ENCODE peak calls at places on chromosomes 16 and 17, in ten cellular contexts. I is posterior cingulate gyrus, X is substantia nigra, J is H54, O is MCF 10A, N is HFFc6, A is astrocyte, Z is sigmoid colon, E is WTC11, F is smooth muscle cell of the brain vasculature. T is an unnamed sample.

GRCh38 chr16:30956601-30957455 is 726 bp upstream of the SETD1A start:
- DNase-seq in I (peak), X (peak), J (peak), O (peak), N (peak), A (peak), Z (peak), E (peak), F (peak), T (peak)

GRCh38 chr17:731943-732787 is at the start of gene TLCD3A:
- DNase-seq in I (peak), X (peak), J (peak), O (peak), N (peak), A (no peak), Z (peak), E (peak), F (no peak), T (peak)

GRCh38 chr17:52155301-52155700 is 3.2 kb downstream of the CA10 start:
- DNase-seq in I (no peak), X (no peak), J (no peak), O (no peak), N (no peak), A (no peak), Z (no peak), E (no peak), F (no peak), T (no peak)

GRCh38 chr17:51319186-51319585 is 58.8 kb downstream of the UTP18 start:
- DNase-seq in I (no peak), X (no peak), J (no peak), O (no peak), N (no peak), A (no peak), Z (no peak), E (no peak), F (no peak), T (no peak)

GRCh38 chr17:74123350-74123749 is 80.1 kb upstream of the RPL38 start:
- DNase-seq in I (no peak), X (no peak), J (peak), O (no peak), N (peak), A (peak), Z (no peak), E (no peak), F (no peak), T (no peak)

GRCh38 chr16:29813644-29814562 is 1.9 kb downstream of the PRRT2 start:
- DNase-seq in I (no peak), X (no peak), J (no peak), O (no peak), N (no peak), A (no peak), Z (no peak), E (no peak), F (no peak), T (no peak)

GRCh38 chr17:67260051-67260987 is 15.3 kb upstream of the HELZ start:
- DNase-seq in I (no peak), X (no peak), J (no peak), O (peak), N (peak), A (peak), Z (peak), E (no peak), F (peak), T (no peak)

GRCh38 chr16:57128787-57129389 is 36.5 kb downstream of the CPNE2 start:
- DNase-seq in I (no peak), X (no peak), J (no peak), O (no peak), N (no peak), A (no peak), Z (no peak), E (no peak), F (no peak), T (no peak)

GRCh38 chr16:89579351-89579750 is 3.8 kb downstream of the CPNE7 start:
- DNase-seq in I (no peak), X (no peak), J (no peak), O (no peak), N (no peak), A (no peak), Z (no peak), E (no peak), F (no peak), T (no peak)